ENCODE peak calls at places on chromosomes 16 and 17, in six cellular contexts. R, S, V, G, J and C are unnamed samples.

GRCh38 chr17:57819273-57819672 is 30.6 kb downstream of the MRPS23 start:
- DNase-seq in V (no peak), S (peak; percentile 24), J (no peak), R (no peak), G (no peak), C (no peak)

GRCh38 chr17:82092628-82092994 is 5.4 kb downstream of the FASN start:
- DNase-seq in S (no peak), R (no peak), J (no peak), G (no peak), V (no peak), C (no peak)

GRCh38 chr17:29042679-29043538 is at the start of gene PIPOX:
- DNase-seq in S (no peak), G (no peak), V (no peak), R (no peak), J (no peak), C (peak; percentile 98)

GRCh38 chr16:15049581-15050180 is 6.2 kb downstream of the NTAN1 start:
- DNase-seq in V (no peak), R (no peak), G (no peak), S (no peak), J (no peak), C (no peak)

GRCh38 chr16:85541619-85542547 is 71.2 kb upstream of the GSE1 start:
- DNase-seq in S (no peak), J (no peak), V (no peak), G (no peak), R (no peak), C (no peak)

GRCh38 chr17:34379876-34380275 is 16.8 kb upstream of the CCL1 start:
- DNase-seq in V (no peak), G (no peak), J (no peak), R (no peak), S (no peak), C (no peak)

GRCh38 chr16:22353188-22353919 is 21.1 kb downstream of the CDR2 start:
- DNase-seq in J (no peak), R (peak; percentile 76), G (no peak), S (peak; percentile 32), V (no peak), C (no peak)

GRCh38 chr17:57747221-57748017 is 2.3 kb upstream of the CCDC182 start:
- DNase-seq in J (no peak), V (peak; percentile 64), G (peak; percentile 17), R (peak; percentile 20), S (peak; percentile 67), C (peak; percentile 75)

GRCh38 chr16:25957707-25958106 is 265.9 kb downstream of the HS3ST4 start:
- DNase-seq in R (no peak), V (no peak), S (no peak), G (no peak), J (no peak), C (no peak)

GRCh38 chr16:49854227-49855203 is 1.4 kb downstream of the ZNF423 start:
- DNase-seq in G (no peak), J (no peak), V (no peak), S (no peak), R (no peak), C (no peak)

GRCh38 chr16:53414381-53414780 is 19.9 kb upstream of the RBL2 start:
- DNase-seq in G (no peak), J (no peak), R (no peak), S (no peak), V (no peak), C (no peak)

GRCh38 chr17:82246365-82247174 is 17.7 kb downstream of the SLC16A3 start:
- DNase-seq in R (no peak), V (peak; percentile 37), J (no peak), S (peak; percentile 84), G (no peak), C (no peak)

GRCh38 chr16:3023415-3023668 is 400 bp downstream of the HCFC1R1 start:
- DNase-seq in J (no peak), V (no peak), S (peak; percentile 63), G (no peak), R (no peak), C (no peak)

GRCh38 chr17:9291912-9292562 is 270.7 kb downstream of the NTN1 start:
- DNase-seq in R (no peak), V (peak; percentile 60), J (no peak), S (peak; percentile 34), G (peak; percentile 11), C (peak; percentile 6)

GRCh38 chr17:68812876-68813584 is 142.2 kb downstream of the ABCA8 start:
- DNase-seq in G (no peak), R (no peak), J (no peak), V (no peak), S (no peak), C (no peak)

GRCh38 chr17:14427914-14428639 is 127.2 kb downstream of the HS3ST3B1 start:
- DNase-seq in V (no peak), G (peak; percentile 16), R (no peak), S (no peak), J (peak; percentile 2), C (no peak)

GRCh38 chr17:44108440-44109311 is 14.8 kb downstream of the HDAC5 start:
- DNase-seq in V (no peak), J (no peak), G (no peak), R (no peak), S (no peak), C (no peak)

GRCh38 chr16:80299416-80299815 is 241.4 kb upstream of the DYNLRB2 start:
- DNase-seq in S (no peak), J (no peak), G (no peak), R (no peak), V (no peak), C (no peak)

GRCh38 chr17:1644493-1645206 is 882 bp downstream of the SCARF1 start:
- DNase-seq in J (no peak), G (no peak), R (no peak), S (peak; percentile 55), V (peak; percentile 83), C (no peak)

GRCh38 chr17:65564793-65565192 is 3.3 kb upstream of the AXIN2 start:
- DNase-seq in V (no peak), S (no peak), J (no peak), R (no peak), G (no peak), C (peak; percentile 66)

GRCh38 chr16:57187508-57187854 is 1.4 kb downstream of the RSPRY1 start:
- DNase-seq in J (no peak), G (no peak), R (no peak), S (no peak), V (peak; percentile 54), C (no peak)

GRCh38 chr17:67629963-67630320 is 87.8 kb upstream of the NOL11 start:
- DNase-seq in G (no peak), J (no peak), S (peak; percentile 31), R (no peak), V (peak; percentile 29), C (no peak)

GRCh38 chr17:61843435-61843834 is 19.9 kb downstream of the BRIP1 start:
- DNase-seq in J (no peak), V (no peak), G (no peak), S (no peak), R (no peak), C (no peak)

GRCh38 chr16:75256059-75256870 is 4.8 kb upstream of the BCAR1 start:
- DNase-seq in G (no peak), V (no peak), R (no peak), J (no peak), S (no peak), C (no peak)

GRCh38 chr17:60406887-60407286 is 15.0 kb upstream of the USP32 start:
- DNase-seq in G (no peak), J (no peak), R (no peak), S (no peak), V (no peak), C (no peak)

GRCh38 chr16:88458039-88458772 is 5.1 kb downstream of the ZFPM1 start:
- DNase-seq in R (no peak), V (no peak), G (no peak), S (no peak), J (no peak), C (no peak)

GRCh38 chr17:17741346-17742023 is 60.2 kb downstream of the RAI1 start:
- DNase-seq in V (no peak), R (no peak), S (no peak), G (no peak), J (no peak), C (no peak)

GRCh38 chr17:33381201-33381600 is 88.1 kb upstream of the ASIC2 start:
- DNase-seq in J (no peak), G (no peak), R (no peak), V (no peak), S (no peak), C (no peak)

GRCh38 chr17:8091033-8091687 is 3.6 kb upstream of the ALOX12B start:
- DNase-seq in S (no peak), J (no peak), V (peak; percentile 67), R (no peak), G (no peak), C (no peak)

GRCh38 chr17:41645371-41646063 is 21.1 kb upstream of the KRT17 start:
- DNase-seq in V (no peak), R (no peak), J (no peak), G (no peak), S (no peak), C (no peak)

GRCh38 chr16:53768593-53768992 is 64.6 kb downstream of the FTO start:
- DNase-seq in J (no peak), S (peak; percentile 83), V (no peak), R (no peak), G (no peak), C (no peak)

GRCh38 chr16:46573008-46573833 is 48.0 kb downstream of the SHCBP1 start:
- DNase-seq in R (no peak), J (no peak), G (no peak), V (peak; percentile 39), S (peak; percentile 56), C (no peak)

GRCh38 chr17:60229189-60229802 is 79.5 kb downstream of the CA4 start:
- DNase-seq in R (no peak), V (no peak), S (no peak), G (no peak), J (no peak), C (no peak)

GRCh38 chr16:79601092-79601977 is 798 bp upstream of the MAF start:
- DNase-seq in J (no peak), G (no peak), V (no peak), R (no peak), S (peak; percentile 41), C (peak; percentile 14)